ENCODE peak calls at places on chromosomes 16 and 17, in nine cellular contexts. F is coronary artery, I is ovary, E is stomach, O is SK-N-SH, B is fibroblast of lung, S is IMR-90, Z is heart left ventricle, G is right cardiac atrium. U is an unnamed sample.

GRCh38 chr17:63423251-63423950 is 22.7 kb downstream of the CYB561 start:
- DNase-seq in F (no peak), I (no peak), E (no peak), O (no peak), B (no peak), S (no peak), Z (no peak), G (no peak), U (no peak)

GRCh38 chr17:4947411-4948165 is 742 bp downstream of the PFN1 start:
- DNase-seq in F (no peak), I (peak; percentile 75), E (peak; percentile 70), O (peak; percentile 81), B (peak; percentile 58), S (peak; percentile 53), Z (peak; percentile 60), G (peak; percentile 87), U (peak; percentile 50)

GRCh38 chr17:42365136-42365535 is 23.1 kb downstream of the STAT3 start:
- DNase-seq in F (no peak), I (no peak), E (no peak), O (no peak), B (no peak), S (peak; percentile 87), Z (no peak), G (no peak), U (no peak)

GRCh38 chr17:56886288-56886721 is 27.5 kb downstream of the TRIM25 start:
- DNase-seq in F (no peak), I (no peak), E (peak; percentile 47), O (no peak), B (no peak), S (no peak), Z (no peak), G (no peak), U (no peak)

GRCh38 chr17:20225162-20226115 is 216.3 kb downstream of the SPECC1 start:
- DNase-seq in F (no peak), I (no peak), E (no peak), O (peak; percentile 14), B (peak; percentile 9), S (no peak), Z (no peak), G (no peak), U (no peak)

GRCh38 chr17:40373324-40373723 is 8.8 kb upstream of the GJD3 start:
- DNase-seq in F (no peak), I (no peak), E (no peak), O (no peak), B (peak; percentile 84), S (peak; percentile 83), Z (no peak), G (no peak), U (no peak)

GRCh38 chr16:85888405-85889331 is 10.3 kb upstream of the IRF8 start:
- DNase-seq in F (no peak), I (no peak), E (no peak), O (no peak), B (peak; percentile 22), S (peak; percentile 65), Z (no peak), G (no peak), U (no peak)

GRCh38 chr17:68356949-68357455 is 65.7 kb downstream of the ARSG start:
- DNase-seq in F (no peak), I (no peak), E (no peak), O (no peak), B (no peak), S (no peak), Z (no peak), G (no peak), U (no peak)

GRCh38 chr17:49914096-49914490 is 54.9 kb upstream of the DLX4 start:
- DNase-seq in F (no peak), I (no peak), E (no peak), O (no peak), B (no peak), S (no peak), Z (peak; percentile 18), G (no peak), U (peak; percentile 84)

GRCh38 chr16:17519556-17519955 is 48.8 kb upstream of the XYLT1 start:
- DNase-seq in F (no peak), I (no peak), E (no peak), O (no peak), B (no peak), S (peak; percentile 20), Z (no peak), G (no peak), U (no peak)

GRCh38 chr17:56808503-56808902 is 25.2 kb downstream of the C17orf67 start:
- DNase-seq in F (no peak), I (no peak), E (no peak), O (no peak), B (no peak), S (no peak), Z (no peak), G (no peak), U (peak; percentile 17)

DNA sequence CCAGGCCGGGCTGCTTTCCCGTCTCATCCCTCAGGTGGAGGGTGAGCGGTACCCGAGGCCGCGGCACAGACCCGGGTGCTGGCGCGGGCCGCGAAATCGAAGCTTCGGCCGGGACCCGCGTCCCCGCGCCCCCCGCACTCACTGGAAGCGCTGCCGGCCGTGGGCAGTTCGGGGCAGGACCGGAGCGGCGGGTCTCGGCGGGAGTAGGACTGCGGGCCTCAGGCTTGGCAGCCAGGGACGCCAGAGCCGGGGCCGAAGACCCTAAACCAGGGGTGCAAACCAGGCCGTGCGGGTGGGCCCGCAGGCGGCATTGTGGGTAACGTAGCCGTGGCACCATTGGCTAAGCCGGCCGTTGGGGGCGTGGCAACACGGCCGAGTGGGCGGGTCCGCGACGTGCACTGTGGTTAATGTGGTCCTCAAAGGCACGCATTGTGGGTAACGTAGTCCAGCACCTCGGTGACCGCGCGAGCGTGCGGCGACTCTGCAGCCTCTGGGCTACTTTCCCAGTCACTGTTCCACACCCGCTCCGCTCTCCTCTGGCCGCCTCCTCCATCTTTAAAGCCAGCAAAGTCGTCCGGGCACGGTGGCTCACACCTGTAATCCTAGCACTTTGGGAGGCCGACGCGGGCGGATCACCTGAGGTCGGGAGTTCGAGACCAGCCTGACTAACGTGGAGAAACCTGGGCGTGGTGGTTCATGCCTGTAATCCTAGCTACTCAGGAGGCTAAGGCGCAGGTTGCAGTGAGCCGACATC is at the start of gene ZNF500:
- DNase-seq in F (peak; percentile 98), I (peak; percentile 99), E (peak; percentile 99), O (peak; percentile 97), B (peak; percentile 95), S (peak; percentile 95), Z (peak; percentile 98), G (peak; percentile 100), U (peak; percentile 98)
- H3K4me3 ChIP-seq in F (peak within 1 kb of the TSS; percentile 93), I (peak within 1 kb of the TSS; percentile 99), E (peak within 1 kb of the TSS; percentile 100), O (peak within 1 kb of the TSS; percentile 94), B (peak within 1 kb of the TSS; percentile 74), S (peak within 1 kb of the TSS; percentile 88), Z (peak within 1 kb of the TSS; percentile 93), G (peak within 1 kb of the TSS; percentile 74), U (peak within 1 kb of the TSS; percentile 93)

GRCh38 chr16:67549240-67549639 is 13.1 kb upstream of the CTCF start:
- DNase-seq in F (no peak), I (no peak), E (no peak), O (no peak), B (no peak), S (no peak), Z (no peak), G (no peak), U (no peak)

GRCh38 chr16:67551091-67551490 is 11.2 kb upstream of the CTCF start:
- DNase-seq in F (no peak), I (no peak), E (no peak), O (no peak), B (no peak), S (no peak), Z (no peak), G (no peak), U (no peak)

GRCh38 chr16:67552476-67552875 is 9.8 kb upstream of the CTCF start:
- DNase-seq in F (no peak), I (peak; percentile 67), E (no peak), O (no peak), B (no peak), S (no peak), Z (no peak), G (peak; percentile 73), U (peak; percentile 50)

GRCh38 chr16:67549936-67550335 is 12.4 kb upstream of the CTCF start:
- DNase-seq in F (no peak), I (no peak), E (no peak), O (no peak), B (no peak), S (no peak), Z (no peak), G (no peak), U (no peak)

DNA sequence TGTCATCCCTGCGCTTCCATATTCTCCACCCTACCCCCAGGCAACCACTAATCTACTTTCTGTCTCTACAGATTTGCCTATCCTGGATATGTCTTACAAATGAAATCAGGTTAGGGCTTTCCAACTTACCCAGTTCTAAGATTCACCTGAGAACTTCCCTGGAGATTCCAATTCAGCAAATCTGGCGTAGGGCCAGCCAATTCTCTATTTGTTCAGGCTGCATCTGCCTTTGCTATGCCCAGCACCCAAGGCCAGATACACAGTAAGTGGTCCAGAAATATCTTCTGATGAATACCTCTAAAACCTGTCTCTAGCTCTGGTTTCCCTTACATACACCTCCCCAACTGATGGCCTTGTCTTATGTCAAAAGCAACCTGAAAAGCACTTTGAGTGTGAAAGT is 10.4 kb upstream of the CTCF start:
- DNase-seq in F (no peak), I (no peak), E (no peak), O (no peak), B (no peak), S (no peak), Z (no peak), G (no peak), U (no peak)
- H3K27ac ChIP-seq in F (no peak overlapping the region), I (no peak overlapping the region), E (no peak overlapping the region), O (no peak overlapping the region), B (no peak overlapping the region), S (no peak overlapping the region), Z (peak overlapping the region; percentile 57), G (peak overlapping the region; percentile 69), U (no peak overlapping the region)

DNA sequence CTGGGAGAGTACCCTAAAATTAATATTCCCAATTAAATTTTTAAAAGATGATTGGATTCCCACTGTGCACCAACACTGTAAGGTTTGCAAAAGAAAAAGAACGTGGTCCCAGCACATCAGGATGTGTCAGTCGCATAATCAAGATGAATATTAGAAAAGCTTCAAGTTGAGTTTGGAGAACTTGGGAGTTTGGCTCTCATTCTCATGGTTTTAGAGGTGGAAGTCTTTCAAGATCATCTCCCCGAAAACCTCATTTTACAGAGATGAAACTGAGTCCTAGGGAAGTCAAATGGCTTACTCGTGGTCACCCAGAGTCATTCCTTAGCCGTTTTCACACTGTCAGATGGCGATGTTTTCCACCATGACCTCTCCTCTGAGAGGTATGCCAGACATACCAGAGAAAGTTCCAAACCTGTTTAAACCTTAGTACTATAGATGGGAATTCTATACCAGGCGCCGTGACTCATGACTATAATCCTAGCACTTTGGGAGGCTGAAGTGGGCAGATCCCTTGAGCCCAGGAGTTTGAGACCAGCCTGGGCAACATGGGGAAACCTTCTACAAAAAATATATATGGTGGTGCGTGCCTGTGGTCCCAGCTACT is 1.2 kb downstream of the SEC14L1 start:
- DNase-seq in F (no peak), I (no peak), E (no peak), O (no peak), B (no peak), S (no peak), Z (no peak), G (no peak), U (no peak)
- H3K4me3 ChIP-seq in F (peak overlapping the region; percentile 82), I (peak overlapping the region; percentile 99), E (peak overlapping the region; percentile 89), O (peak overlapping the region; percentile 97), B (peak overlapping the region; percentile 93), S (peak overlapping the region; percentile 71), Z (peak overlapping the region; percentile 72), G (peak overlapping the region; percentile 95), U (peak overlapping the region; percentile 78)

DNA sequence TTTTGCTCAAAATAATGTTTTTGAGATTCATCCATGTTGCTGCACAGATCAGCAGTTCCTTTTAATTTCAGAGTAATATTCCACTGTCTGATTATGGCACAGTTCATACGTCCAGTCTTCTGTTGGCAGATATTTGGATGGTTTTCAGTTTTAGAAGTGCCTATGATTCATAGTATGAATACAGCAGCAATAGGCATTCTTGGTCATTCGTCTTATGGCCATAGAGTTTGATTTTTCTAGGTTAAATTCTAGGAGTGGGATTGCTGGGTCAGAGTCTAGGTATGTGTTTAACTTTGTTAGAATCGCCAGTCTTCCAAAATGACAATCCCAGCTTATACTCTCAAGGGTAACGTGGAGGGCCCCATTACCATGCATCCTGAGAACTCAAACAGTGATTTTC is 11.5 kb upstream of the IL34 start:
- DNase-seq in F (no peak), I (no peak), E (no peak), O (no peak), B (peak; percentile 55), S (peak; percentile 63), Z (no peak), G (no peak), U (no peak)
- H3K27ac ChIP-seq in F (peak overlapping the region; percentile 61), I (no peak overlapping the region), E (no peak overlapping the region), O (no peak overlapping the region), B (peak overlapping the region; percentile 85), S (peak overlapping the region; percentile 77), Z (peak overlapping the region; percentile 18), G (no peak overlapping the region), U (no peak overlapping the region)